ENCODE peak calls at places on chromosomes 1 and 21, in ten cellular contexts. One of them, this sample, is unnamed.

GRCh38 chr21:42066521-42066920 is 4.6 kb upstream of the UMODL1 start:
- DNase-seq in HTR-8/SVneo: no peak
- DNase-seq in lower lobe of right lung: no peak
- DNase-seq in NCI-H748 treated with DMSO at 0.1 percent for 48 hours: no peak
- DNase-seq in Jurkat, Clone E6-1: no peak
- DNase-seq in SK-N-DZ: no peak
- DNase-seq in heart right ventricle: no peak
- DNase-seq in Calu3: no peak
- DNase-seq in ecto neural progenitor cell: no peak
- DNase-seq in NCI-H2171 treated with DMSO at 0.1 percent for 48 hours: peak; percentile 46
- DNase-seq in this sample: peak; percentile 21

GRCh38 chr1:28893403-28894102 is 20.8 kb upstream of the EPB41 start:
- DNase-seq in HTR-8/SVneo: no peak
- DNase-seq in lower lobe of right lung: no peak
- DNase-seq in NCI-H748 treated with DMSO at 0.1 percent for 48 hours: no peak
- DNase-seq in Jurkat, Clone E6-1: no peak
- DNase-seq in SK-N-DZ: no peak
- DNase-seq in heart right ventricle: no peak
- DNase-seq in Calu3: no peak
- DNase-seq in ecto neural progenitor cell: peak; percentile 70
- DNase-seq in NCI-H2171 treated with DMSO at 0.1 percent for 48 hours: no peak
- DNase-seq in this sample: no peak

GRCh38 chr1:154784924-154785531 is 85.1 kb downstream of the KCNN3 start:
- DNase-seq in HTR-8/SVneo: no peak
- DNase-seq in lower lobe of right lung: no peak
- DNase-seq in NCI-H748 treated with DMSO at 0.1 percent for 48 hours: no peak
- DNase-seq in Jurkat, Clone E6-1: peak; percentile 87
- DNase-seq in SK-N-DZ: no peak
- DNase-seq in heart right ventricle: peak; percentile 17
- DNase-seq in Calu3: no peak
- DNase-seq in ecto neural progenitor cell: no peak
- DNase-seq in NCI-H2171 treated with DMSO at 0.1 percent for 48 hours: no peak
- DNase-seq in this sample: peak; percentile 20

GRCh38 chr1:153670257-153670858 is 435 bp downstream of the ILF2 start:
- DNase-seq in HTR-8/SVneo: no peak
- DNase-seq in lower lobe of right lung: peak; percentile 54
- DNase-seq in NCI-H748 treated with DMSO at 0.1 percent for 48 hours: no peak
- DNase-seq in Jurkat, Clone E6-1: no peak
- DNase-seq in SK-N-DZ: no peak
- DNase-seq in heart right ventricle: no peak
- DNase-seq in Calu3: no peak
- DNase-seq in ecto neural progenitor cell: no peak
- DNase-seq in NCI-H2171 treated with DMSO at 0.1 percent for 48 hours: no peak
- DNase-seq in this sample: no peak

GRCh38 chr1:222794656-222795474 is 20.0 kb upstream of the DISP1 start:
- DNase-seq in HTR-8/SVneo: no peak
- DNase-seq in lower lobe of right lung: no peak
- DNase-seq in NCI-H748 treated with DMSO at 0.1 percent for 48 hours: no peak
- DNase-seq in Jurkat, Clone E6-1: peak; percentile 31
- DNase-seq in SK-N-DZ: no peak
- DNase-seq in heart right ventricle: no peak
- DNase-seq in Calu3: no peak
- DNase-seq in ecto neural progenitor cell: no peak
- DNase-seq in NCI-H2171 treated with DMSO at 0.1 percent for 48 hours: peak; percentile 19
- DNase-seq in this sample: no peak

GRCh38 chr1:25657786-25658760 is 41.5 kb downstream of the MAN1C1 start:
- DNase-seq in HTR-8/SVneo: no peak
- DNase-seq in lower lobe of right lung: no peak
- DNase-seq in NCI-H748 treated with DMSO at 0.1 percent for 48 hours: no peak
- DNase-seq in Jurkat, Clone E6-1: no peak
- DNase-seq in SK-N-DZ: no peak
- DNase-seq in heart right ventricle: no peak
- DNase-seq in Calu3: no peak
- DNase-seq in ecto neural progenitor cell: peak; percentile 33
- DNase-seq in NCI-H2171 treated with DMSO at 0.1 percent for 48 hours: no peak
- DNase-seq in this sample: no peak

GRCh38 chr1:2044510-2045319 is 5.5 kb upstream of the PRKCZ start:
- DNase-seq in HTR-8/SVneo: peak; percentile 74
- DNase-seq in lower lobe of right lung: peak; percentile 79
- DNase-seq in NCI-H748 treated with DMSO at 0.1 percent for 48 hours: no peak
- DNase-seq in Jurkat, Clone E6-1: no peak
- DNase-seq in SK-N-DZ: peak; percentile 21
- DNase-seq in heart right ventricle: peak; percentile 50
- DNase-seq in Calu3: peak; percentile 80
- DNase-seq in ecto neural progenitor cell: peak; percentile 88
- DNase-seq in NCI-H2171 treated with DMSO at 0.1 percent for 48 hours: peak; percentile 44
- DNase-seq in this sample: peak; percentile 90

GRCh38 chr21:41640756-41641509 is 125.9 kb downstream of the RIPK4 start:
- DNase-seq in HTR-8/SVneo: peak; percentile 51
- DNase-seq in lower lobe of right lung: no peak
- DNase-seq in NCI-H748 treated with DMSO at 0.1 percent for 48 hours: no peak
- DNase-seq in Jurkat, Clone E6-1: no peak
- DNase-seq in SK-N-DZ: no peak
- DNase-seq in heart right ventricle: no peak
- DNase-seq in Calu3: no peak
- DNase-seq in ecto neural progenitor cell: no peak
- DNase-seq in NCI-H2171 treated with DMSO at 0.1 percent for 48 hours: no peak
- DNase-seq in this sample: no peak

This sample was measured in aorta.